ENCODE peak calls at places on chromosomes 13 and 19, in seven cellular contexts. W is mesendoderm, G is H9, Z is neuronal stem cell, R is IMR-90, O is mesenchymal stem cell, I is H1. A is an unnamed sample.

GRCh38 chr13:79271616-79272015 is 134.4 kb downstream of the RBM26 start:
- DNase-seq in W (peak; percentile 23), G (no peak), Z (no peak), R (no peak), O (no peak), I (no peak), A (no peak)

GRCh38 chr19:47381653-47382279 is 32.7 kb downstream of the DHX34 start:
- DNase-seq in W (no peak), G (no peak), Z (no peak), R (no peak), O (no peak), I (no peak), A (no peak)

GRCh38 chr13:110702591-110703526 is 3.1 kb downstream of the CARS2 start:
- DNase-seq in W (no peak), G (no peak), Z (no peak), R (peak; percentile 62), O (peak; percentile 41), I (no peak), A (no peak)

GRCh38 chr13:27868639-27869435 is 51.0 kb upstream of the PDX1 start:
- DNase-seq in W (peak; percentile 19), G (no peak), Z (no peak), R (peak; percentile 5), O (peak; percentile 11), I (no peak), A (peak; percentile 19)

GRCh38 chr19:40802300-40803169 is 3.5 kb downstream of the EGLN2 start:
- DNase-seq in W (no peak), G (no peak), Z (no peak), R (no peak), O (no peak), I (no peak), A (no peak)

GRCh38 chr19:3061214-3062161 is 807 bp downstream of the TLE5 start:
- DNase-seq in W (no peak), G (no peak), Z (no peak), R (peak; percentile 17), O (no peak), I (no peak), A (no peak)

GRCh38 chr19:10228925-10229324 is 2.2 kb downstream of the S1PR2 start:
- DNase-seq in W (peak; percentile 80), G (peak; percentile 66), Z (no peak), R (peak; percentile 41), O (peak; percentile 53), I (no peak), A (peak; percentile 48)

GRCh38 chr13:20174656-20175405 is 14.0 kb upstream of the GJA3 start:
- DNase-seq in W (peak; percentile 76), G (peak; percentile 54), Z (no peak), R (peak; percentile 99), O (peak; percentile 91), I (peak; percentile 53), A (peak; percentile 97)

GRCh38 chr19:10695401-10696398 is 5.5 kb upstream of the QTRT1 start:
- DNase-seq in W (peak; percentile 98), G (peak; percentile 98), Z (peak; percentile 97), R (peak; percentile 91), O (peak; percentile 95), I (peak; percentile 94), A (peak; percentile 98)

GRCh38 chr13:107641574-107641973 is 573.8 kb downstream of the LIG4 start:
- DNase-seq in W (no peak), G (no peak), Z (no peak), R (no peak), O (no peak), I (no peak), A (no peak)

GRCh38 chr19:51710163-51710562 is 13.6 kb downstream of the HAS1 start:
- DNase-seq in W (no peak), G (no peak), Z (no peak), R (peak; percentile 36), O (no peak), I (no peak), A (peak; percentile 47)

GRCh38 chr13:32261567-32261966 is 53.6 kb downstream of the ZAR1L start:
- DNase-seq in W (peak; percentile 27), G (no peak), Z (no peak), R (peak; percentile 92), O (peak; percentile 93), I (no peak), A (peak; percentile 22)

GRCh38 chr19:10553943-10554381 is 10.3 kb downstream of the ATG4D start:
- DNase-seq in W (no peak), G (no peak), Z (no peak), R (no peak), O (no peak), I (no peak), A (no peak)

GRCh38 chr19:53621885-53622710 is 9.7 kb upstream of the DPRX start:
- DNase-seq in W (peak; percentile 82), G (no peak), Z (no peak), R (no peak), O (no peak), I (no peak), A (peak; percentile 60)

GRCh38 chr13:40464349-40464748 is 202.1 kb downstream of the FOXO1 start:
- DNase-seq in W (no peak), G (no peak), Z (no peak), R (no peak), O (no peak), I (no peak), A (no peak)

GRCh38 chr13:40228981-40229380 is 437.5 kb downstream of the FOXO1 start:
- DNase-seq in W (no peak), G (no peak), Z (no peak), R (no peak), O (peak; percentile 18), I (no peak), A (no peak)

DNA sequence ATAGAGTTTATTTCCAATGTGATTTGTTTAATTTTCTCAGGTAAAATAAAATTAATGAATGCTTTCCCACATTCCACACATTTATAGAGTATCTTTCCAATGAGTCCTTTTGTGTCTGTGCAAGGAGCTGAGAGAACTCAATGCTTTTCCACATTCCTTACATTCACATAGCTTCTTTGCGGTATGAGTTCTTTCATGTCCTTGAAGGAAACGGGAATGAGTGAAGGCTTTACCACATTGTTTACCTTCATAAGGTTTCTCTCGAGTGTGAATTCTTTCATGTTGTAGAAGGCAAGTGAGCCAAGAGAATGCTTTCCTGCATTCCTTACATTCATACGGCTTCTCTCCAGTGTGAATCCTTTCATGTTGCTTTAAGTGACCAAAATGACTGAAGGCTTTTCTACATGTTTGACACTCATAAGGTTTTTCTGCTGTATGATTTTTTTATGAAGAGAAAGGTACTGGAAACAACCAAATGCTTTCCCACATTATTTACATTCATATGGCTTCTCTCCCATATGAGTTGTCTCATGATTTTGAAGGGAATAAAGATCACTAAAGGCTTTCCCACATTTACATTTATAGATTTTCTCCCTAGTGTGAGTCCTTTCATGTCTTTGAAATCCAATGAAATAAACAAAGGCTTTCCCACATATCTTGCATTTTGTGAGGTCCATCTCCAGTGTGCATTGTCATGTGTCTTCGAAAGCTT is 14.4 kb upstream of the ZNF442 start:
- DNase-seq in W (peak; percentile 18), G (no peak), Z (no peak), R (no peak), O (no peak), I (no peak), A (no peak)
- H3K9ac ChIP-seq in W (no peak overlapping the region), G (no peak overlapping the region), Z (no peak overlapping the region), R (no peak overlapping the region), O (no peak overlapping the region), I (no peak overlapping the region), A (no peak overlapping the region)

GRCh38 chr19:33446918-33447293 is 73.4 kb downstream of the CEBPG start:
- DNase-seq in W (no peak), G (no peak), Z (no peak), R (no peak), O (no peak), I (no peak), A (no peak)

GRCh38 chr19:33449799-33450198 is 71.8 kb downstream of the PEPD start:
- DNase-seq in W (no peak), G (no peak), Z (no peak), R (no peak), O (no peak), I (no peak), A (no peak)

GRCh38 chr19:33447336-33448158 is 74.0 kb downstream of the CEBPG start:
- DNase-seq in W (no peak), G (no peak), Z (no peak), R (no peak), O (no peak), I (no peak), A (no peak)

GRCh38 chr19:33446156-33446917 is 72.8 kb downstream of the CEBPG start:
- DNase-seq in W (no peak), G (no peak), Z (no peak), R (peak; percentile 57), O (no peak), I (no peak), A (no peak)

GRCh38 chr19:33448159-33448516 is 73.5 kb downstream of the PEPD start:
- DNase-seq in W (no peak), G (no peak), Z (no peak), R (no peak), O (no peak), I (no peak), A (no peak)
- H2AK5ac ChIP-seq in W (no peak overlapping the region), G (no peak overlapping the region), Z (no peak overlapping the region), R (no peak overlapping the region), O (no peak overlapping the region), I (no peak overlapping the region), A (no peak overlapping the region)

GRCh38 chr19:34495416-34495815 is 13.9 kb downstream of the WTIP start:
- DNase-seq in W (no peak), G (no peak), Z (no peak), R (no peak), O (no peak), I (no peak), A (no peak)

GRCh38 chr19:34493038-34493648 is 11.6 kb downstream of the WTIP start:
- DNase-seq in W (no peak), G (no peak), Z (no peak), R (no peak), O (no peak), I (no peak), A (no peak)

GRCh38 chr19:34497112-34497805 is 15.7 kb downstream of the WTIP start:
- DNase-seq in W (no peak), G (no peak), Z (no peak), R (no peak), O (no peak), I (no peak), A (no peak)

GRCh38 chr19:34493649-34494044 is 12.1 kb downstream of the WTIP start:
- DNase-seq in W (no peak), G (no peak), Z (no peak), R (no peak), O (no peak), I (no peak), A (no peak)

GRCh38 chr19:34494601-34495000 is 13.0 kb downstream of the WTIP start:
- DNase-seq in W (no peak), G (no peak), Z (no peak), R (no peak), O (no peak), I (no peak), A (no peak)
- H3K4ac ChIP-seq in W (no peak overlapping the region), G (no peak overlapping the region), Z (no peak overlapping the region), R (no peak overlapping the region), O (no peak overlapping the region), I (no peak overlapping the region), A (no peak overlapping the region)

DNA sequence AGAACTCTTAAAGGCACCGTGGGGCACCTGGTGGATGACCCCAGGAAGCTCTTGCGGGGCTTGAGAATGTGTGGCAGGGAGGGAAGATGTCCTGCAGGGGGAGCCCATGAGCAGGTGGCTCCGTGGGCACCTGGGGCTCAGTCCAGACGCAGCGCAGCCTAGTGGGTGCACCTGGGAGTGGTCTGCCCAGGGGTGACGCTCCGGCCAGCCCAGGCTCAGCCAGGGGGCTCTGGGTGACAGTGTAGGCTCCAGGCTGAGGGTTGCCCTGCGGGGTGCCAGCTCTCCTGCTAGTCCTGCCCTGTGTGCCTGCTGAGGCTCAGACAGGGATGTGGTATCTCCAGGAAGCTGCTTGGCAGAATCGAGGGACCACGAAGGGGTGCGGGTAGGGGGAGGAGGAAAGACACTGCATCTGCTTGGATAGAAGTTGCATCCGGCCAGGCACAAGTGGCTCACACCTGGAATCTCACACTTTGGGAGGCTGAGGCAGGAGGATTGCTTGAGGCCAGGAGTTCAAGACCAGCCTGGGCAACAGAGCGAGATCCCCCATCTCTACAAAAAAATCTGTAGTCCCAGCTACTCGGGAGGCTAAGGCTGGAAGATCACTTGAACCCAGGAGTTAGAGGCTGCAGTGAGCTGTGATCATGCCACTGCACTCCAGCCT is 15.0 kb upstream of the PGLS start:
- DNase-seq in W (peak; percentile 88), G (peak; percentile 90), Z (peak; percentile 56), R (peak; percentile 52), O (peak; percentile 66), I (peak; percentile 84), A (peak; percentile 64)
- H3K9ac ChIP-seq in W (no peak overlapping the region), G (no peak overlapping the region), Z (no peak overlapping the region), R (no peak overlapping the region), O (no peak overlapping the region), I (no peak overlapping the region), A (no peak overlapping the region)

A was measured in trophoblast cell.